ENCODE peak calls at places on chromosomes 6 and 20, in nine cellular contexts. U is stimulated activated CD4-positive, alpha-beta T cell treated with anti-CD3 and anti-CD28 coated beads, Interleukin-15, amount 100 ng/mL, for 48 hours; F is uterus; W is T-helper 2 cell; M is mammary epithelial cell; G is HCT116; H is naive thymus-derived CD4-positive, alpha-beta T cell; P is cardiac fibroblast; Q is iPS-NIHi11. N is an unnamed sample.

GRCh38 chr20:50557549-50558134 is 47.5 kb downstream of the PTPN1 start:
- DNase-seq in P (no peak), G (no peak), W (no peak), Q (no peak), U (no peak), M (no peak), H (no peak), F (no peak), N (no peak)

GRCh38 chr20:4573564-4574355 is 147.9 kb upstream of the PRND start:
- DNase-seq in W (no peak), Q (no peak), M (no peak), G (no peak), U (no peak), F (no peak), P (peak), H (no peak), N (no peak)

GRCh38 chr20:10719740-10720380 is 46.1 kb upstream of the JAG1 start:
- DNase-seq in M (no peak), U (no peak), W (no peak), H (no peak), F (no peak), G (no peak), Q (no peak), P (no peak), N (no peak)

GRCh38 chr6:158284340-158285210 is 27.7 kb upstream of the TULP4 start:
- DNase-seq in U (no peak), F (no peak), H (no peak), P (peak), Q (peak), G (no peak), M (peak), W (peak), N (peak)

GRCh38 chr6:134636221-134636830 is 313.6 kb downstream of the ALDH8A1 start:
- DNase-seq in H (no peak), G (no peak), U (no peak), W (no peak), F (no peak), Q (no peak), M (peak), P (no peak), N (no peak)

GRCh38 chr6:2725999-2726567 is 24.6 kb downstream of the MYLK4 start:
- DNase-seq in P (peak), H (no peak), M (no peak), U (no peak), Q (no peak), W (no peak), F (no peak), G (no peak), N (no peak)

GRCh38 chr6:121590438-121590837 is 155.0 kb downstream of the GJA1 start:
- DNase-seq in U (no peak), M (no peak), W (no peak), P (peak), F (no peak), G (no peak), H (no peak), Q (no peak), N (no peak)

GRCh38 chr6:120608826-120609225 is 725.5 kb downstream of the TBC1D32 start:
- DNase-seq in Q (no peak), H (no peak), W (no peak), F (no peak), M (peak), U (no peak), G (no peak), P (no peak), N (no peak)

GRCh38 chr6:35096129-35096852 is 44.8 kb downstream of the TCP11 start:
- DNase-seq in G (peak), M (peak), H (no peak), W (no peak), Q (no peak), U (no peak), P (peak), F (no peak), N (no peak)

GRCh38 chr20:10670521-10671220 is 3.1 kb downstream of the JAG1 start:
- DNase-seq in Q (no peak), F (no peak), P (peak), G (no peak), U (no peak), M (no peak), H (no peak), W (no peak), N (no peak)

GRCh38 chr6:140909156-140909555 is 1223.6 kb upstream of the GJE1 start:
- DNase-seq in G (no peak), F (no peak), M (peak), H (no peak), P (no peak), Q (no peak), U (no peak), W (no peak), N (no peak)

GRCh38 chr20:6051505-6051904 is 2.4 kb downstream of the LRRN4 start:
- DNase-seq in F (no peak), M (peak), Q (no peak), W (no peak), P (peak), H (no peak), U (no peak), G (no peak), N (no peak)

GRCh38 chr20:19945732-19946670 is 71.2 kb upstream of the NAA20 start:
- DNase-seq in F (no peak), U (no peak), G (no peak), W (no peak), P (peak), M (no peak), H (no peak), Q (no peak), N (no peak)

GRCh38 chr6:89853068-89853467 is 23.4 kb downstream of the CASP8AP2 start:
- DNase-seq in F (no peak), G (no peak), P (no peak), M (no peak), W (no peak), U (no peak), Q (no peak), H (no peak), N (no peak)

GRCh38 chr6:108945686-108946158 is 97.5 kb downstream of the ARMC2 start:
- DNase-seq in F (peak), P (peak), G (no peak), H (no peak), Q (peak), M (no peak), W (no peak), U (no peak), N (peak)

GRCh38 chr6:44415424-44415823 is 27.9 kb downstream of the CDC5L start:
- DNase-seq in H (no peak), Q (no peak), M (no peak), W (no peak), G (no peak), U (no peak), P (no peak), F (no peak), N (peak)

GRCh38 chr20:43947316-43947710 is 32.7 kb downstream of the TOX2 start:
- DNase-seq in H (no peak), P (no peak), Q (no peak), U (no peak), M (no peak), G (no peak), F (no peak), W (no peak), N (no peak)

GRCh38 chr6:157756708-157757429 is 66.2 kb upstream of the SNX9 start:
- DNase-seq in U (peak), G (peak), Q (peak), W (peak), P (peak), F (peak), M (peak), H (peak), N (peak)

GRCh38 chr6:32603888-32604287 is 14.2 kb upstream of the HLA-DRB1 start:
- DNase-seq in U (no peak), H (no peak), F (no peak), P (no peak), Q (no peak), M (no peak), G (no peak), W (no peak), N (no peak)

GRCh38 chr20:4193053-4193452 is 177.7 kb upstream of the RNF24 start:
- DNase-seq in M (peak), Q (no peak), H (no peak), G (no peak), F (no peak), U (no peak), W (no peak), P (no peak), N (no peak)

GRCh38 chr6:14734416-14735340 is 511.2 kb upstream of the JARID2 start:
- DNase-seq in H (no peak), U (no peak), P (peak), M (peak), Q (no peak), W (no peak), G (peak), F (no peak), N (no peak)

N was measured in endodermal cell.